ENCODE peak calls at places on chromosome 20, in nine cellular contexts. One of them, this sample, is unnamed.

GRCh38 chr20:9506337-9506821 is 8.0 kb upstream of the LAMP5 start:
- DNase-seq in epithelial cell of proximal tubule: no peak
- DNase-seq in bronchial epithelial cell: no peak
- DNase-seq in GM10248: no peak
- DNase-seq in uterus: no peak
- DNase-seq in Calu3: no peak
- DNase-seq in HFF-Myc: no peak
- DNase-seq in GM23338: peak; percentile 36
- DNase-seq in PC-9: no peak
- DNase-seq in this sample: no peak

GRCh38 chr20:50513169-50514034 is 3.2 kb downstream of the PTPN1 start:
- DNase-seq in epithelial cell of proximal tubule: no peak
- DNase-seq in bronchial epithelial cell: peak; percentile 85
- DNase-seq in GM10248: no peak
- DNase-seq in uterus: no peak
- DNase-seq in Calu3: no peak
- DNase-seq in HFF-Myc: no peak
- DNase-seq in GM23338: no peak
- DNase-seq in PC-9: no peak
- DNase-seq in this sample: no peak

GRCh38 chr20:43448748-43449535 is 8.8 kb upstream of the SRSF6 start:
- DNase-seq in epithelial cell of proximal tubule: no peak
- DNase-seq in bronchial epithelial cell: peak; percentile 45
- DNase-seq in GM10248: peak; percentile 66
- DNase-seq in uterus: no peak
- DNase-seq in Calu3: peak; percentile 62
- DNase-seq in HFF-Myc: no peak
- DNase-seq in GM23338: peak; percentile 76
- DNase-seq in PC-9: peak; percentile 59
- DNase-seq in this sample: no peak

GRCh38 chr20:44936510-44936909 is 23.7 kb downstream of the TOMM34 start:
- DNase-seq in epithelial cell of proximal tubule: no peak
- DNase-seq in bronchial epithelial cell: no peak
- DNase-seq in GM10248: no peak
- DNase-seq in uterus: no peak
- DNase-seq in Calu3: no peak
- DNase-seq in HFF-Myc: no peak
- DNase-seq in GM23338: no peak
- DNase-seq in PC-9: no peak
- DNase-seq in this sample: no peak

GRCh38 chr20:43963872-43964791 is 49.5 kb downstream of the TOX2 start:
- DNase-seq in epithelial cell of proximal tubule: no peak
- DNase-seq in bronchial epithelial cell: no peak
- DNase-seq in GM10248: no peak
- DNase-seq in uterus: no peak
- DNase-seq in Calu3: no peak
- DNase-seq in HFF-Myc: no peak
- DNase-seq in GM23338: no peak
- DNase-seq in PC-9: no peak
- DNase-seq in this sample: no peak

GRCh38 chr20:37163832-37164554 is 15.1 kb upstream of the RPN2 start:
- DNase-seq in epithelial cell of proximal tubule: no peak
- DNase-seq in bronchial epithelial cell: no peak
- DNase-seq in GM10248: no peak
- DNase-seq in uterus: no peak
- DNase-seq in Calu3: no peak
- DNase-seq in HFF-Myc: no peak
- DNase-seq in GM23338: no peak
- DNase-seq in PC-9: no peak
- DNase-seq in this sample: no peak

GRCh38 chr20:33882018-33882417 is 70.9 kb downstream of the CHMP4B start:
- DNase-seq in epithelial cell of proximal tubule: no peak
- DNase-seq in bronchial epithelial cell: no peak
- DNase-seq in GM10248: no peak
- DNase-seq in uterus: no peak
- DNase-seq in Calu3: no peak
- DNase-seq in HFF-Myc: no peak
- DNase-seq in GM23338: no peak
- DNase-seq in PC-9: no peak
- DNase-seq in this sample: no peak

GRCh38 chr20:49853640-49854039 is 41.0 kb downstream of the SLC9A8 start:
- DNase-seq in epithelial cell of proximal tubule: peak; percentile 79
- DNase-seq in bronchial epithelial cell: peak; percentile 83
- DNase-seq in GM10248: no peak
- DNase-seq in uterus: no peak
- DNase-seq in Calu3: peak; percentile 18
- DNase-seq in HFF-Myc: peak; percentile 47
- DNase-seq in GM23338: peak; percentile 72
- DNase-seq in PC-9: peak; percentile 51
- DNase-seq in this sample: no peak

GRCh38 chr20:62346398-62347150 is 20.5 kb downstream of the LAMA5 start:
- DNase-seq in epithelial cell of proximal tubule: no peak
- DNase-seq in bronchial epithelial cell: no peak
- DNase-seq in GM10248: no peak
- DNase-seq in uterus: no peak
- DNase-seq in Calu3: no peak
- DNase-seq in HFF-Myc: no peak
- DNase-seq in GM23338: no peak
- DNase-seq in PC-9: no peak
- DNase-seq in this sample: no peak

GRCh38 chr20:38728911-38729642 is 4.8 kb downstream of the SLC32A1 start:
- DNase-seq in epithelial cell of proximal tubule: no peak
- DNase-seq in bronchial epithelial cell: no peak
- DNase-seq in GM10248: peak; percentile 27
- DNase-seq in uterus: no peak
- DNase-seq in Calu3: no peak
- DNase-seq in HFF-Myc: no peak
- DNase-seq in GM23338: peak; percentile 96
- DNase-seq in PC-9: no peak
- DNase-seq in this sample: no peak

GRCh38 chr20:50710492-50711063 is 19.2 kb upstream of the RIPOR3 start:
- DNase-seq in epithelial cell of proximal tubule: no peak
- DNase-seq in bronchial epithelial cell: peak; percentile 83
- DNase-seq in GM10248: no peak
- DNase-seq in uterus: no peak
- DNase-seq in Calu3: peak; percentile 54
- DNase-seq in HFF-Myc: no peak
- DNase-seq in GM23338: no peak
- DNase-seq in PC-9: peak; percentile 66
- DNase-seq in this sample: no peak

GRCh38 chr20:13232999-13233398 is 11.9 kb downstream of the ISM1 start:
- DNase-seq in epithelial cell of proximal tubule: no peak
- DNase-seq in bronchial epithelial cell: no peak
- DNase-seq in GM10248: no peak
- DNase-seq in uterus: no peak
- DNase-seq in Calu3: no peak
- DNase-seq in HFF-Myc: no peak
- DNase-seq in GM23338: no peak
- DNase-seq in PC-9: no peak
- DNase-seq in this sample: no peak

GRCh38 chr20:39632757-39633156 is 670.6 kb downstream of the DHX35 start:
- DNase-seq in epithelial cell of proximal tubule: no peak
- DNase-seq in bronchial epithelial cell: no peak
- DNase-seq in GM10248: no peak
- DNase-seq in uterus: no peak
- DNase-seq in Calu3: no peak
- DNase-seq in HFF-Myc: no peak
- DNase-seq in GM23338: no peak
- DNase-seq in PC-9: no peak
- DNase-seq in this sample: no peak

DNA sequence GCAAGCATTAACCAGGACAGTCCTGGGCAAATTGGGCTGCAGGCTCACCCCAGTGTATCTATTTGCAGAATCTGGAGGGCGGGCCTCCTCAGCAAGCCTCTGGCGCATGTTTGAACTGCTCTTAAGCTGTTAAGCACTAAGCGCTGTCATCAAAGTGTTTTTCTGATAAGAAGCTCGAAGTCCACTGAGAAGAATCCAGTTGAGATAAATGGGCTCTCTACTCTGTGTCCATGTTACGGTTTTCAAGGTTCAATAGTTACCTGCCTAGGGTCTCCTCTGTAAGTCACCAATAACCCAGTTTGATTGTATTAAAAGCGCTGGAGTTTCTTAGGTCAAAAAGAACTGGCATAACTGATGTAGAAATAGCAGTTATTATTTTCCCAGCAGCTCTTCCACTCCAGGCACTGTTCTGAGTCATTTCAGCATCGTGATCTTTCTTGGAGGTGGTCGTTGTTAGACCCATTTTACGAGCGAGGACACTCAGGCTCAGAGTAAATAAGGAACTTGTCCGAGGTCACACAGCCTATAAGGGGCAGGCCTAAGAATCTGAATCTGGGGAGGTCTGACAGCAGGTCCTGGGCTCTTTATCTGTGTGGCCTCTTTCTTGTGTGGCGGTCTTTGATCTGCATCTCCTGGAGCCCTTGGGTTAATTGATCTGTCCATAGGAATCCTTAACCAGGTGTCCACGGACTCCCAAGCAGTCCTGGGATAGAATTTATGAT is 207.4 kb upstream of the ZNF217 start:
- DNase-seq in epithelial cell of proximal tubule: no peak
- DNase-seq in bronchial epithelial cell: no peak
- DNase-seq in GM10248: no peak
- DNase-seq in uterus: no peak
- DNase-seq in Calu3: no peak
- DNase-seq in HFF-Myc: no peak
- DNase-seq in GM23338: no peak
- DNase-seq in PC-9: no peak
- DNase-seq in this sample: no peak
- TF ChIP-seq CTCF in epithelial cell of proximal tubule: no peak
- TF ChIP-seq CTCF in bronchial epithelial cell: no peak
- TF ChIP-seq CTCF in GM10248: no peak
- TF ChIP-seq CTCF in uterus: no peak
- TF ChIP-seq CTCF in Calu3: no peak
- TF ChIP-seq CTCF in HFF-Myc: no peak
- TF ChIP-seq CTCF in GM23338: no peak
- TF ChIP-seq CTCF in PC-9: no peak
- TF ChIP-seq CTCF in this sample: no peak

GRCh38 chr20:48205281-48205782 is 420.1 kb upstream of the SULF2 start:
- DNase-seq in epithelial cell of proximal tubule: no peak
- DNase-seq in bronchial epithelial cell: no peak
- DNase-seq in GM10248: no peak
- DNase-seq in uterus: no peak
- DNase-seq in Calu3: no peak
- DNase-seq in HFF-Myc: no peak
- DNase-seq in GM23338: no peak
- DNase-seq in PC-9: no peak
- DNase-seq in this sample: no peak
- TF ChIP-seq CTCF in epithelial cell of proximal tubule: no peak
- TF ChIP-seq CTCF in bronchial epithelial cell: no peak
- TF ChIP-seq CTCF in GM10248: no peak
- TF ChIP-seq CTCF in uterus: no peak
- TF ChIP-seq CTCF in Calu3: no peak
- TF ChIP-seq CTCF in HFF-Myc: no peak
- TF ChIP-seq CTCF in GM23338: no peak
- TF ChIP-seq CTCF in PC-9: no peak
- TF ChIP-seq CTCF in this sample: no peak

GRCh38 chr20:19414600-19414999 is 202.2 kb downstream of the SLC24A3 start:
- DNase-seq in epithelial cell of proximal tubule: no peak
- DNase-seq in bronchial epithelial cell: no peak
- DNase-seq in GM10248: no peak
- DNase-seq in uterus: no peak
- DNase-seq in Calu3: no peak
- DNase-seq in HFF-Myc: no peak
- DNase-seq in GM23338: no peak
- DNase-seq in PC-9: no peak
- DNase-seq in this sample: no peak

GRCh38 chr20:19419420-19419819 is 207.0 kb downstream of the SLC24A3 start:
- DNase-seq in epithelial cell of proximal tubule: no peak
- DNase-seq in bronchial epithelial cell: no peak
- DNase-seq in GM10248: no peak
- DNase-seq in uterus: no peak
- DNase-seq in Calu3: no peak
- DNase-seq in HFF-Myc: no peak
- DNase-seq in GM23338: no peak
- DNase-seq in PC-9: no peak
- DNase-seq in this sample: no peak

GRCh38 chr20:19412254-19412653 is 199.8 kb downstream of the SLC24A3 start:
- DNase-seq in epithelial cell of proximal tubule: no peak
- DNase-seq in bronchial epithelial cell: no peak
- DNase-seq in GM10248: no peak
- DNase-seq in uterus: no peak
- DNase-seq in Calu3: no peak
- DNase-seq in HFF-Myc: no peak
- DNase-seq in GM23338: no peak
- DNase-seq in PC-9: no peak
- DNase-seq in this sample: no peak

GRCh38 chr20:19416627-19417026 is 204.2 kb downstream of the SLC24A3 start:
- DNase-seq in epithelial cell of proximal tubule: no peak
- DNase-seq in bronchial epithelial cell: no peak
- DNase-seq in GM10248: no peak
- DNase-seq in uterus: no peak
- DNase-seq in Calu3: no peak
- DNase-seq in HFF-Myc: no peak
- DNase-seq in GM23338: no peak
- DNase-seq in PC-9: no peak
- DNase-seq in this sample: no peak

DNA sequence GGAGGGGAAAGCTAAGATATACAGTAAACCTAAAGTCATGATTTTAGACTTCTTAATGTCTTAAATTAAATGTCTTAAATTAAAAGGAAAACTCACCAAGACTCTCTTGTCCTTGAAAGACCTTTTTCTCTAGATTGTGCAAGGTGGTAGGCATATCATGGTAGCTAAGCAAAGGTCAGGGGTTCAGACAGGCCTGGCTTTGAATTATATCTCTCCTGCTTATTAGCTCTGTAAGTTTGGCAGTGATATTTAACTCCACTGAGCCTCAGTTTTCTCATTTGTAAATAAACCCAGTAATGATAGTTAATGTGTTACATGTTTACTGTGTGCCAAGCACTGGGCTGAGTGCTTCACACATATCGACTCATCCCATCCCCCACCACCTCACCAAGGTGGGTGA is 203.3 kb downstream of the SLC24A3 start:
- DNase-seq in epithelial cell of proximal tubule: no peak
- DNase-seq in bronchial epithelial cell: no peak
- DNase-seq in GM10248: no peak
- DNase-seq in uterus: no peak
- DNase-seq in Calu3: no peak
- DNase-seq in HFF-Myc: no peak
- DNase-seq in GM23338: no peak
- DNase-seq in PC-9: no peak
- DNase-seq in this sample: no peak
- TF ChIP-seq CTCF in epithelial cell of proximal tubule: no peak
- TF ChIP-seq CTCF in bronchial epithelial cell: no peak
- TF ChIP-seq CTCF in GM10248: no peak
- TF ChIP-seq CTCF in uterus: no peak
- TF ChIP-seq CTCF in Calu3: no peak
- TF ChIP-seq CTCF in HFF-Myc: no peak
- TF ChIP-seq CTCF in GM23338: no peak
- TF ChIP-seq CTCF in PC-9: no peak
- TF ChIP-seq CTCF in this sample: no peak

DNA sequence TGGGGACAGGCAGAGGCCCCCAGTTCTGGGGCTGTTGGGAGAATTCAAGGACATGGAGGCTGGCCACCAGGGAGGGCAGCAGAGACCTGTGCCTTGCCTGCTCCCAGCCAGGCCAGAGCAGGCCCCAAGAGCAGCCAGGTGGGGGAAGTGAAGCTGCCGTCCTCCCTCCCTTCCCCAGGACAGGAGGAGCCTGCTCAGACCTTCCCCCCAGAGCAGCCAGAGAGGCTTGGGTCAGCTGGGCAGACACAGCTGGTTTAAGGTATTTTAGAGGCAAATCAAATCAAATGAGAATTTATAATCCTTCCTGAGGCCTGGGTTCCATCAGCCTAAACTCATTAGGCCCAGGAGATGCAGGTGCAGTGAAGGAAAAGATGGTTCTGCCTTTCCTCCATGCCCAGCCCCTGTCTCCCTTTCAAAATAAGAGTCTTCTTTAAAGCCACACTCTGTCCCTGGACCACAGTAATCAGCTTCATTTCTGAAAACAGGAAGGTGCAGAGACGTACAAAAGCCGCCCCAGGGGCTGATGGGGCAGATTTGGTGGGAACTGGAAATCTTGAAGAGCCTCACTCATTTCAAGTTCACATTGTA is 21.7 kb downstream of the BMP7 start:
- DNase-seq in epithelial cell of proximal tubule: no peak
- DNase-seq in bronchial epithelial cell: no peak
- DNase-seq in GM10248: no peak
- DNase-seq in uterus: no peak
- DNase-seq in Calu3: no peak
- DNase-seq in HFF-Myc: no peak
- DNase-seq in GM23338: peak; percentile 54
- DNase-seq in PC-9: no peak
- DNase-seq in this sample: no peak
- TF ChIP-seq CTCF in epithelial cell of proximal tubule: no peak
- TF ChIP-seq CTCF in bronchial epithelial cell: no peak
- TF ChIP-seq CTCF in GM10248: no peak
- TF ChIP-seq CTCF in uterus: no peak
- TF ChIP-seq CTCF in Calu3: no peak
- TF ChIP-seq CTCF in HFF-Myc: peak; percentile 2
- TF ChIP-seq CTCF in GM23338: peak; percentile 36
- TF ChIP-seq CTCF in PC-9: peak; percentile 36
- TF ChIP-seq CTCF in this sample: no peak

This sample was measured in activated B cell treated with CpG ODN at 0.5 μM for 24 hours.